ENCODE peak calls at places on chromosome 11, in eight cellular contexts. One of them, this sample, is unnamed.
A peak's percentile ranks its signal among the peaks of the same experiment; 100 is the strongest.

GRCh38 chr11:120316880-120317688 is 8.0 kb upstream of the TLCD5 start:
- DNase-seq in BE2C: no peak
- DNase-seq in psoas muscle: peak; percentile 36
- DNase-seq in fibroblast of lung: peak; percentile 48
- DNase-seq in H9: peak; percentile 87
- DNase-seq in left lung: peak; percentile 79
- DNase-seq in esophagus muscularis mucosa: no peak
- DNase-seq in CD8-positive, alpha-beta memory T cell: no peak
- DNase-seq in this sample: no peak

GRCh38 chr11:10205928-10206327 is 88.1 kb downstream of the SBF2 start:
- DNase-seq in CD8-positive, alpha-beta memory T cell: no peak
- DNase-seq in BE2C: no peak
- DNase-seq in esophagus muscularis mucosa: no peak
- DNase-seq in H9: no peak
- DNase-seq in psoas muscle: no peak
- DNase-seq in left lung: no peak
- DNase-seq in fibroblast of lung: no peak
- DNase-seq in this sample: no peak

GRCh38 chr11:14045417-14045816 is 82.9 kb downstream of the SPON1 start:
- DNase-seq in esophagus muscularis mucosa: no peak
- DNase-seq in left lung: no peak
- DNase-seq in psoas muscle: no peak
- DNase-seq in fibroblast of lung: no peak
- DNase-seq in H9: no peak
- DNase-seq in BE2C: no peak
- DNase-seq in CD8-positive, alpha-beta memory T cell: no peak
- DNase-seq in this sample: no peak

GRCh38 chr11:36458129-36458918 is 51.7 kb downstream of the TRAF6 start:
- DNase-seq in CD8-positive, alpha-beta memory T cell: no peak
- DNase-seq in BE2C: no peak
- DNase-seq in psoas muscle: no peak
- DNase-seq in left lung: no peak
- DNase-seq in esophagus muscularis mucosa: no peak
- DNase-seq in fibroblast of lung: no peak
- DNase-seq in H9: no peak
- DNase-seq in this sample: no peak

GRCh38 chr11:127345819-127346459 is 345.4 kb upstream of the KIRREL3 start:
- DNase-seq in CD8-positive, alpha-beta memory T cell: no peak
- DNase-seq in esophagus muscularis mucosa: no peak
- DNase-seq in BE2C: peak; percentile 52
- DNase-seq in psoas muscle: no peak
- DNase-seq in left lung: no peak
- DNase-seq in fibroblast of lung: peak; percentile 16
- DNase-seq in H9: peak; percentile 48
- DNase-seq in this sample: no peak

GRCh38 chr11:5597953-5598352 is 1.5 kb downstream of the TRIM6 start:
- DNase-seq in esophagus muscularis mucosa: no peak
- DNase-seq in BE2C: no peak
- DNase-seq in H9: peak; percentile 52
- DNase-seq in psoas muscle: no peak
- DNase-seq in CD8-positive, alpha-beta memory T cell: no peak
- DNase-seq in left lung: no peak
- DNase-seq in fibroblast of lung: no peak
- DNase-seq in this sample: no peak

GRCh38 chr11:100948936-100949335 is 180.7 kb downstream of the PGR start:
- DNase-seq in H9: no peak
- DNase-seq in psoas muscle: no peak
- DNase-seq in left lung: no peak
- DNase-seq in fibroblast of lung: no peak
- DNase-seq in esophagus muscularis mucosa: no peak
- DNase-seq in CD8-positive, alpha-beta memory T cell: no peak
- DNase-seq in BE2C: no peak
- DNase-seq in this sample: no peak

GRCh38 chr11:36149538-36150242 is 139.5 kb downstream of the COMMD9 start:
- DNase-seq in esophagus muscularis mucosa: no peak
- DNase-seq in fibroblast of lung: peak; percentile 99
- DNase-seq in psoas muscle: peak; percentile 54
- DNase-seq in CD8-positive, alpha-beta memory T cell: no peak
- DNase-seq in left lung: peak; percentile 68
- DNase-seq in H9: peak; percentile 82
- DNase-seq in BE2C: peak; percentile 37
- DNase-seq in this sample: no peak

GRCh38 chr11:104060004-104060403 is 23.6 kb downstream of the DDI1 start:
- DNase-seq in H9: no peak
- DNase-seq in esophagus muscularis mucosa: no peak
- DNase-seq in psoas muscle: no peak
- DNase-seq in left lung: no peak
- DNase-seq in CD8-positive, alpha-beta memory T cell: no peak
- DNase-seq in fibroblast of lung: peak; percentile 9
- DNase-seq in BE2C: peak; percentile 26
- DNase-seq in this sample: no peak
- H3K9me3 ChIP-seq in H9: no peaks in the 10 kb centered on the region
- H3K9me3 ChIP-seq in esophagus muscularis mucosa: no peaks in the 10 kb centered on the region
- H3K9me3 ChIP-seq in psoas muscle: no peaks in the 10 kb centered on the region
- H3K9me3 ChIP-seq in left lung: no peaks in the 10 kb centered on the region
- H3K9me3 ChIP-seq in CD8-positive, alpha-beta memory T cell: no peaks in the 10 kb centered on the region
- H3K9me3 ChIP-seq in fibroblast of lung: no peaks in the 10 kb centered on the region
- H3K9me3 ChIP-seq in BE2C: no peaks in the 10 kb centered on the region
- H3K9me3 ChIP-seq in this sample: no peaks in the 10 kb centered on the region

GRCh38 chr11:132685174-132685611 is 847.1 kb downstream of the OPCML start:
- DNase-seq in fibroblast of lung: peak; percentile 11
- DNase-seq in CD8-positive, alpha-beta memory T cell: no peak
- DNase-seq in psoas muscle: no peak
- DNase-seq in H9: no peak
- DNase-seq in BE2C: no peak
- DNase-seq in esophagus muscularis mucosa: no peak
- DNase-seq in left lung: no peak
- DNase-seq in this sample: no peak

GRCh38 chr11:132686827-132687370 is 845.4 kb downstream of the OPCML start:
- DNase-seq in H9: no peak
- DNase-seq in fibroblast of lung: no peak
- DNase-seq in esophagus muscularis mucosa: no peak
- DNase-seq in CD8-positive, alpha-beta memory T cell: no peak
- DNase-seq in left lung: no peak
- DNase-seq in BE2C: no peak
- DNase-seq in psoas muscle: no peak
- DNase-seq in this sample: no peak

GRCh38 chr11:132683602-132684001 is 848.7 kb downstream of the OPCML start:
- DNase-seq in BE2C: no peak
- DNase-seq in psoas muscle: no peak
- DNase-seq in left lung: no peak
- DNase-seq in H9: no peak
- DNase-seq in fibroblast of lung: no peak
- DNase-seq in CD8-positive, alpha-beta memory T cell: no peak
- DNase-seq in esophagus muscularis mucosa: no peak
- DNase-seq in this sample: no peak

GRCh38 chr11:132681971-132682370 is 850.3 kb downstream of the OPCML start:
- DNase-seq in H9: no peak
- DNase-seq in psoas muscle: no peak
- DNase-seq in BE2C: no peak
- DNase-seq in left lung: peak; percentile 24
- DNase-seq in fibroblast of lung: no peak
- DNase-seq in esophagus muscularis mucosa: no peak
- DNase-seq in CD8-positive, alpha-beta memory T cell: no peak
- DNase-seq in this sample: no peak
- H3K9me3 ChIP-seq in H9: no peaks in the 10 kb centered on the region
- H3K9me3 ChIP-seq in psoas muscle: no peaks in the 10 kb centered on the region
- H3K9me3 ChIP-seq in BE2C: no peaks in the 10 kb centered on the region
- H3K9me3 ChIP-seq in left lung: peaks cover 9% of the 10 kb centered on the region
- H3K9me3 ChIP-seq in fibroblast of lung: no peaks in the 10 kb centered on the region
- H3K9me3 ChIP-seq in esophagus muscularis mucosa: no peaks in the 10 kb centered on the region
- H3K9me3 ChIP-seq in CD8-positive, alpha-beta memory T cell: no peaks in the 10 kb centered on the region
- H3K9me3 ChIP-seq in this sample: no peaks in the 10 kb centered on the region

GRCh38 chr11:133712235-133712634 is 133.1 kb downstream of the SPATA19 start:
- DNase-seq in CD8-positive, alpha-beta memory T cell: no peak
- DNase-seq in esophagus muscularis mucosa: no peak
- DNase-seq in BE2C: no peak
- DNase-seq in H9: no peak
- DNase-seq in psoas muscle: no peak
- DNase-seq in fibroblast of lung: no peak
- DNase-seq in left lung: no peak
- DNase-seq in this sample: no peak
- H3K9me3 ChIP-seq in CD8-positive, alpha-beta memory T cell: no peaks in the 10 kb centered on the region
- H3K9me3 ChIP-seq in esophagus muscularis mucosa: no peaks in the 10 kb centered on the region
- H3K9me3 ChIP-seq in BE2C: no peaks in the 10 kb centered on the region
- H3K9me3 ChIP-seq in H9: no peaks in the 10 kb centered on the region
- H3K9me3 ChIP-seq in psoas muscle: no peaks in the 10 kb centered on the region
- H3K9me3 ChIP-seq in fibroblast of lung: no peaks in the 10 kb centered on the region
- H3K9me3 ChIP-seq in left lung: no peaks in the 10 kb centered on the region
- H3K9me3 ChIP-seq in this sample: no peaks in the 10 kb centered on the region

DNA sequence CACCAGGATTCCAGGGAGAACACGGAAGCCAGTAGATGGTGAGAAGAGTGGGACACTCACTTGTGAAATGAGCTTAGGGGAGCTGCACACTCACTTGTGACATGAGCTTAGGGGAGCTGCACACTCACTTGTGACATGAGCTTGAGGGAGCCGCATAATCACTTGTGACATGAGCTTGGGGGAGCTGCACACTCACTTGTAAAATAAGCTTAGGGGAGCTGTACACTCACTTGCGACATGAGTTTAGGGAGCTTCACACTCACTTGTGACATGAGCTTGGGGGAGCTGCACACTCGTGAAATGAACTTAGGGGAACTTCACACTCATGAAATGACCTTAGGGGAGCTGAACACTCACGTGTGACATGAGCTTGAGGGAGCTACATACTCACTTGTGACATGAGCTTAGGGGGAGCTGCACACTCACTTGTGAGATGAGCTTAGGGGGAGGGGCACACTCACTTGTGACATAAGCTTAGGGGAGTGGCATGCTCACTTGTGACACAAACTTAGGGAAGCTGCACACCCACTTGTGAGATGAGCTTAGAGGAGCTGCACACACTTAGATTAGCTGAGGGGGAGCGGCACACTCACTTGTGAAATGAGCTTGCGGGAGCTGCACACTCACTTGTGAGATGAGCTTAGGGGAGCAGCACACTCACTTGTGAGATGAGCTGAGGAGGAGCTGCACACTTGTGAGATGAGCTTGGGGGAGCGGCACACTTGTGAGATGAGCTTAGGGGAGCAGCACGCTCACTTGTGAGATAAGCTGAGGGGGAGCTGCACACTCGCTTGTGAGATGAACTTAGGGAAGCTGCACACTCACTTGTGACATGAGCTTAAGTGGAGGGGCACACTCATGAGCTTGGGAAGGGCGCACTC is 59.0 kb downstream of the NCAPD3 start:
- DNase-seq in esophagus muscularis mucosa: peak; percentile 82
- DNase-seq in CD8-positive, alpha-beta memory T cell: no peak
- DNase-seq in H9: peak; percentile 77
- DNase-seq in psoas muscle: no peak
- DNase-seq in left lung: no peak
- DNase-seq in BE2C: peak; percentile 39
- DNase-seq in fibroblast of lung: no peak
- DNase-seq in this sample: no peak
- H3K9me3 ChIP-seq in esophagus muscularis mucosa: no peaks in the 10 kb centered on the region
- H3K9me3 ChIP-seq in CD8-positive, alpha-beta memory T cell: no peaks in the 10 kb centered on the region
- H3K9me3 ChIP-seq in H9: peaks cover 86% of the 10 kb centered on the region
- H3K9me3 ChIP-seq in psoas muscle: no peaks in the 10 kb centered on the region
- H3K9me3 ChIP-seq in left lung: no peaks in the 10 kb centered on the region
- H3K9me3 ChIP-seq in BE2C: peaks cover 17% of the 10 kb centered on the region
- H3K9me3 ChIP-seq in fibroblast of lung: no peaks in the 10 kb centered on the region
- H3K9me3 ChIP-seq in this sample: no peaks in the 10 kb centered on the region

GRCh38 chr11:18526130-18526520 is 617 bp downstream of the TSG101 start:
- DNase-seq in fibroblast of lung: no peak
- DNase-seq in psoas muscle: no peak
- DNase-seq in esophagus muscularis mucosa: no peak
- DNase-seq in left lung: no peak
- DNase-seq in BE2C: no peak
- DNase-seq in H9: no peak
- DNase-seq in CD8-positive, alpha-beta memory T cell: no peak
- DNase-seq in this sample: no peak
- H3K9me3 ChIP-seq in fibroblast of lung: no peaks in the 10 kb centered on the region
- H3K9me3 ChIP-seq in psoas muscle: no peaks in the 10 kb centered on the region
- H3K9me3 ChIP-seq in esophagus muscularis mucosa: no peaks in the 10 kb centered on the region
- H3K9me3 ChIP-seq in left lung: no peaks in the 10 kb centered on the region
- H3K9me3 ChIP-seq in BE2C: no peaks in the 10 kb centered on the region
- H3K9me3 ChIP-seq in H9: no peaks in the 10 kb centered on the region
- H3K9me3 ChIP-seq in CD8-positive, alpha-beta memory T cell: no peaks in the 10 kb centered on the region
- H3K9me3 ChIP-seq in this sample: no peaks in the 10 kb centered on the region

GRCh38 chr11:99325807-99326206 is 305.1 kb downstream of the CNTN5 start:
- DNase-seq in fibroblast of lung: peak; percentile 89
- DNase-seq in BE2C: no peak
- DNase-seq in CD8-positive, alpha-beta memory T cell: no peak
- DNase-seq in esophagus muscularis mucosa: no peak
- DNase-seq in H9: no peak
- DNase-seq in psoas muscle: no peak
- DNase-seq in left lung: no peak
- DNase-seq in this sample: no peak

GRCh38 chr11:99327527-99327926 is 306.8 kb downstream of the CNTN5 start:
- DNase-seq in CD8-positive, alpha-beta memory T cell: no peak
- DNase-seq in H9: no peak
- DNase-seq in psoas muscle: no peak
- DNase-seq in esophagus muscularis mucosa: no peak
- DNase-seq in fibroblast of lung: peak; percentile 6
- DNase-seq in BE2C: no peak
- DNase-seq in left lung: no peak
- DNase-seq in this sample: no peak
- H3K9me3 ChIP-seq in CD8-positive, alpha-beta memory T cell: no peaks in the 10 kb centered on the region
- H3K9me3 ChIP-seq in H9: no peaks in the 10 kb centered on the region
- H3K9me3 ChIP-seq in psoas muscle: no peaks in the 10 kb centered on the region
- H3K9me3 ChIP-seq in esophagus muscularis mucosa: no peaks in the 10 kb centered on the region
- H3K9me3 ChIP-seq in fibroblast of lung: no peaks in the 10 kb centered on the region
- H3K9me3 ChIP-seq in BE2C: no peaks in the 10 kb centered on the region
- H3K9me3 ChIP-seq in left lung: no peaks in the 10 kb centered on the region
- H3K9me3 ChIP-seq in this sample: no peaks in the 10 kb centered on the region

GRCh38 chr11:1625541-1625940 is 3.6 kb upstream of the KRTAP5-4 start:
- DNase-seq in BE2C: no peak
- DNase-seq in fibroblast of lung: no peak
- DNase-seq in esophagus muscularis mucosa: no peak
- DNase-seq in left lung: no peak
- DNase-seq in CD8-positive, alpha-beta memory T cell: no peak
- DNase-seq in H9: no peak
- DNase-seq in psoas muscle: no peak
- DNase-seq in this sample: no peak
- H3K9me3 ChIP-seq in BE2C: no peaks in the 10 kb centered on the region
- H3K9me3 ChIP-seq in fibroblast of lung: no peaks in the 10 kb centered on the region
- H3K9me3 ChIP-seq in esophagus muscularis mucosa: no peaks in the 10 kb centered on the region
- H3K9me3 ChIP-seq in left lung: no peaks in the 10 kb centered on the region
- H3K9me3 ChIP-seq in CD8-positive, alpha-beta memory T cell: no peaks in the 10 kb centered on the region
- H3K9me3 ChIP-seq in H9: no peaks in the 10 kb centered on the region
- H3K9me3 ChIP-seq in psoas muscle: no peaks in the 10 kb centered on the region
- H3K9me3 ChIP-seq in this sample: no peaks in the 10 kb centered on the region

GRCh38 chr11:4049006-4049405 is 45.6 kb upstream of the RRM1 start:
- DNase-seq in H9: no peak
- DNase-seq in fibroblast of lung: no peak
- DNase-seq in psoas muscle: no peak
- DNase-seq in CD8-positive, alpha-beta memory T cell: no peak
- DNase-seq in left lung: no peak
- DNase-seq in BE2C: no peak
- DNase-seq in esophagus muscularis mucosa: no peak
- DNase-seq in this sample: no peak
- H3K9me3 ChIP-seq in H9: no peaks in the 10 kb centered on the region
- H3K9me3 ChIP-seq in fibroblast of lung: no peaks in the 10 kb centered on the region
- H3K9me3 ChIP-seq in psoas muscle: no peaks in the 10 kb centered on the region
- H3K9me3 ChIP-seq in CD8-positive, alpha-beta memory T cell: no peaks in the 10 kb centered on the region
- H3K9me3 ChIP-seq in left lung: no peaks in the 10 kb centered on the region
- H3K9me3 ChIP-seq in BE2C: no peaks in the 10 kb centered on the region
- H3K9me3 ChIP-seq in esophagus muscularis mucosa: no peaks in the 10 kb centered on the region
- H3K9me3 ChIP-seq in this sample: no peaks in the 10 kb centered on the region